ENCODE peak calls at places on chromosomes 2 and 18, in four cellular contexts. W is lung, B is AG10803, N is coronary artery. O is an unnamed sample.

GRCh38 chr18:26133652-26134051 is at the start of gene PSMA8:
- DNase-seq in B (no peak), N (no peak), W (no peak), O (no peak)

GRCh38 chr2:216698895-216699294 is 3.5 kb upstream of the IGFBP5 start:
- DNase-seq in N (no peak), W (no peak), B (peak), O (no peak)

GRCh38 chr2:20223345-20224190 is 1.4 kb downstream of the SDC1 start:
- DNase-seq in B (peak), W (no peak), N (no peak), O (no peak)

GRCh38 chr2:162116372-162116771 is 35.7 kb downstream of the GCG start:
- DNase-seq in W (no peak), B (peak), N (no peak), O (no peak)

GRCh38 chr2:198004173-198004572 is 199.8 kb downstream of the PLCL1 start:
- DNase-seq in B (peak), W (no peak), N (no peak), O (no peak)

GRCh38 chr2:202290970-202291369 is 25.4 kb downstream of the NOP58 start:
- DNase-seq in W (no peak), B (no peak), N (no peak), O (no peak)

GRCh38 chr2:207733597-207734240 is 22.3 kb downstream of the CCNYL1 start:
- DNase-seq in W (no peak), B (no peak), N (no peak), O (no peak)

GRCh38 chr2:34069604-34070003 is 470.5 kb upstream of the FAM98A start:
- DNase-seq in N (no peak), B (no peak), W (no peak), O (no peak)

GRCh38 chr2:204886713-204887112 is 341.4 kb downstream of the PARD3B start:
- DNase-seq in W (no peak), N (no peak), B (no peak), O (no peak)

GRCh38 chr18:57574866-57575265 is 11.6 kb downstream of the FECH start:
- DNase-seq in B (no peak), W (no peak), N (no peak), O (no peak)

GRCh38 chr2:213316001-213316735 is 31.9 kb downstream of the SPAG16 start:
- DNase-seq in W (no peak), B (peak), N (no peak), O (no peak)

GRCh38 chr2:162123806-162124758 is 28.0 kb downstream of the GCG start:
- DNase-seq in N (no peak), B (peak), W (no peak), O (no peak)

GRCh38 chr2:174797792-174798276 is 33.6 kb upstream of the CHRNA1 start:
- DNase-seq in W (no peak), B (peak), N (no peak), O (no peak)

GRCh38 chr2:8494589-8494988 is 187.3 kb upstream of the ID2 start:
- DNase-seq in N (no peak), W (no peak), B (no peak), O (no peak)

GRCh38 chr2:47323009-47323821 is 79.7 kb upstream of the MSH2 start:
- DNase-seq in N (peak), B (peak), W (peak), O (peak)

GRCh38 chr2:66853585-66853984 is 418.7 kb downstream of the MEIS1 start:
- DNase-seq in N (no peak), W (no peak), B (no peak), O (no peak)

GRCh38 chr2:70921031-70921430 is 14.7 kb upstream of the ATP6V1B1 start:
- DNase-seq in N (peak), W (no peak), B (no peak), O (peak)

GRCh38 chr2:70926042-70926441 is 9.7 kb upstream of the ATP6V1B1 start:
- DNase-seq in B (no peak), N (peak), W (no peak), O (peak)

GRCh38 chr2:70922591-70923234 is 13.0 kb upstream of the ATP6V1B1 start:
- DNase-seq in W (no peak), B (no peak), N (peak), O (no peak)

GRCh38 chr2:70921839-70922590 is 13.7 kb upstream of the ATP6V1B1 start:
- DNase-seq in N (peak), B (peak), W (no peak), O (no peak)

GRCh38 chr2:70923378-70924015 is 12.2 kb upstream of the ATP6V1B1 start:
- DNase-seq in B (no peak), W (no peak), N (peak), O (no peak)
- TF ChIP-seq CTCF in B (peak), W (no peak), N (no peak), O (peak)

GRCh38 chr18:8525692-8526091 is 83.5 kb upstream of the RAB12 start:
- DNase-seq in B (no peak), N (no peak), W (no peak), O (no peak)
- TF ChIP-seq CTCF in B (no peak), N (no peak), W (no peak), O (peak)

GRCh38 chr2:130355578-130356431 is at the start of gene PTPN18:
- DNase-seq in B (peak), W (peak), N (peak), O (peak)
- TF ChIP-seq CTCF in B (peak), W (peak), N (peak), O (peak)

DNA sequence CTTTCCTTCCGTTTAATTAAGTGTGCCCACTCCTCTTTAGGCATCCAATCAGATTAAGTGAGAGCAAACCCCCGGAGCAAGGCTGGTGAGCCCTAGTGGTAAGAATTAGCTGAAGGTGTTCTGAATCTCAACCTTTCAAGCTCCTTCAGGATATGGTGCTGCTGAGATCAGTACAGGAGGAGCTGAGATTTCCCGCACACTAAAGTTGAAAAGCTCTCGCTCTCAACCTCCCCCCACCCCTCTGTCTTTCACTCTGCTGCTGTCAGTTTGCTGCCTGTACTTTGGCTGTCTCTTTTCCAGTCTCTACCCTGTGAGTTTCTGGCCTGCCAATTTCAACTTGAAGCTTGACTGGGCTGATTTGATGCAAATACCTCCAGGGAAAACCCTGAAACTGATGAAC is 15.7 kb downstream of the ZEB2 start:
- DNase-seq in B (no peak), N (no peak), W (no peak), O (no peak)
- TF ChIP-seq CTCF in B (peak), N (no peak), W (no peak), O (peak)

GRCh38 chr18:52341617-52342381 is 1.8 kb downstream of the DCC start:
- DNase-seq in B (no peak), W (no peak), N (no peak), O (no peak)
- TF ChIP-seq CTCF in B (no peak), W (no peak), N (no peak), O (no peak)

GRCh38 chr2:112129060-112129459 is 9.1 kb upstream of the FBLN7 start:
- DNase-seq in N (no peak), W (no peak), B (no peak), O (no peak)
- TF ChIP-seq CTCF in N (no peak), W (no peak), B (no peak), O (no peak)

GRCh38 chr18:76426738-76427305 is 68.2 kb downstream of the ZNF516 start:
- DNase-seq in W (peak), B (no peak), N (peak), O (peak)
- TF ChIP-seq CTCF in W (peak), B (peak), N (no peak), O (peak)

O was measured in type B pancreatic cell.